ENCODE peak calls at places on chromosome 14, in four cellular contexts. O, P, S and C are unnamed samples.

GRCh38 chr14:65774041-65774440 is 361.5 kb downstream of the FUT8 start:
- DNase-seq in S (no peak), P (no peak), O (no peak), C (no peak)

GRCh38 chr14:89336338-89336737 is 80.7 kb downstream of the FOXN3 start:
- DNase-seq in S (no peak), O (no peak), P (no peak), C (peak)

GRCh38 chr14:67166450-67166853 is 22.8 kb upstream of the GARIN2 start:
- DNase-seq in P (no peak), O (no peak), S (peak), C (peak)

GRCh38 chr14:47009615-47010014 is 358.0 kb upstream of the RPL10L start:
- DNase-seq in O (no peak), S (no peak), P (no peak), C (no peak)

GRCh38 chr14:74258705-74259035 is 19.4 kb downstream of the VSX2 start:
- DNase-seq in S (no peak), O (no peak), P (no peak), C (no peak)

GRCh38 chr14:55802986-55803431 is 223.0 kb downstream of the KTN1 start:
- DNase-seq in S (no peak), P (peak), O (peak), C (peak)

GRCh38 chr14:87888136-87888999 is 104.6 kb downstream of the GALC start:
- DNase-seq in S (peak), P (peak), O (peak), C (peak)

GRCh38 chr14:73269729-73270651 is 32.7 kb downstream of the PAPLN start:
- DNase-seq in P (no peak), S (peak), O (no peak), C (peak)

GRCh38 chr14:73265721-73266046 is 28.4 kb downstream of the PAPLN start:
- DNase-seq in S (no peak), P (no peak), O (no peak), C (no peak)

GRCh38 chr14:58072288-58073071 is 79.5 kb downstream of the ARMH4 start:
- DNase-seq in P (peak), O (peak), S (peak), C (peak)

GRCh38 chr14:23376477-23377200 is at the start of gene CMTM5:
- DNase-seq in O (no peak), P (no peak), S (no peak), C (no peak)

GRCh38 chr14:30551460-30551859 is 7.5 kb upstream of the G2E3 start:
- DNase-seq in O (no peak), S (no peak), P (no peak), C (no peak)

GRCh38 chr14:53265025-53265424 is 111.9 kb upstream of the DDHD1 start:
- DNase-seq in S (no peak), O (no peak), P (no peak), C (no peak)

GRCh38 chr14:72801381-72801812 is 92.5 kb downstream of the DPF3 start:
- DNase-seq in P (no peak), S (no peak), O (peak), C (no peak)

GRCh38 chr14:93533437-93533836 is 102.7 kb downstream of the UNC79 start:
- DNase-seq in P (no peak), S (no peak), O (no peak), C (no peak)

GRCh38 chr14:91885113-91885712 is 17.9 kb upstream of the TC2N start:
- DNase-seq in P (no peak), O (no peak), S (no peak), C (no peak)

GRCh38 chr14:90179357-90179756 is 77.0 kb upstream of the PSMC1 start:
- DNase-seq in S (no peak), P (no peak), O (no peak), C (no peak)

GRCh38 chr14:88049271-88049670 is 44.3 kb downstream of the GPR65 start:
- DNase-seq in P (no peak), S (no peak), O (no peak), C (no peak)

GRCh38 chr14:78683206-78683605 is 513.0 kb downstream of the NRXN3 start:
- DNase-seq in O (no peak), S (no peak), P (no peak), C (no peak)

DNA sequence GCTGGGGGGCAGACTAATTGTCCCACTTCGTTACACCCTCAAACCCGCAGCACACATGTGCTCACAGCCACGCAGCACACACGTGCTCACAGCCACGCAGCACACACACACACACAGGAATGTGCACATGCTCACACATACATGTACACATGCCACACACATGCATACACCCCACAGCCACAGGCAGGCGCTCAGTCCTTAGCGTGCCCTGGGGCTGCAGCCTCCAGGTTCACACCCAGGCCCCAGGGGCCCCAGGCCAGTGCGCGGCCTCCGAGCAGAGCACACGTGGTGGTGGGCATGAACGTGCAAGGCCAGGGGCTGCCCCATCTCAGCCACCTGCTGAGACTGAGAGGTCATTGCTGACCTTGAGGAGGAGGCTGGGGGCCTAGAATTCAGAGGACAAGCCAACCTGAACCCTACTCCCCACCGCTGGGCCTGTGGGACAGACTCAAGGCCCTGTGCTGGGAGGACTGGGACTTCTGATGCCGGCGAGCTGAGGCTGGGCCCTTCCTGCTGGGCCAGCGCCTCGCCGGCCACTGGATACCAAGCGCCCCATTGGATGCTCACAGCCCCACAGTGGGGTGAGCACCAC is 15.7 kb downstream of the TRMT61A start:
- DNase-seq in O (no peak), S (no peak), P (no peak), C (no peak)
- TF ChIP-seq POLR2A in O (no peak), S (no peak), P (no peak), C (no peak)

GRCh38 chr14:77320238-77320935 is at the start of gene POMT2:
- DNase-seq in S (peak), O (peak), P (peak), C (peak)
- TF ChIP-seq POLR2A in S (no peak), O (peak), P (peak), C (peak)

DNA sequence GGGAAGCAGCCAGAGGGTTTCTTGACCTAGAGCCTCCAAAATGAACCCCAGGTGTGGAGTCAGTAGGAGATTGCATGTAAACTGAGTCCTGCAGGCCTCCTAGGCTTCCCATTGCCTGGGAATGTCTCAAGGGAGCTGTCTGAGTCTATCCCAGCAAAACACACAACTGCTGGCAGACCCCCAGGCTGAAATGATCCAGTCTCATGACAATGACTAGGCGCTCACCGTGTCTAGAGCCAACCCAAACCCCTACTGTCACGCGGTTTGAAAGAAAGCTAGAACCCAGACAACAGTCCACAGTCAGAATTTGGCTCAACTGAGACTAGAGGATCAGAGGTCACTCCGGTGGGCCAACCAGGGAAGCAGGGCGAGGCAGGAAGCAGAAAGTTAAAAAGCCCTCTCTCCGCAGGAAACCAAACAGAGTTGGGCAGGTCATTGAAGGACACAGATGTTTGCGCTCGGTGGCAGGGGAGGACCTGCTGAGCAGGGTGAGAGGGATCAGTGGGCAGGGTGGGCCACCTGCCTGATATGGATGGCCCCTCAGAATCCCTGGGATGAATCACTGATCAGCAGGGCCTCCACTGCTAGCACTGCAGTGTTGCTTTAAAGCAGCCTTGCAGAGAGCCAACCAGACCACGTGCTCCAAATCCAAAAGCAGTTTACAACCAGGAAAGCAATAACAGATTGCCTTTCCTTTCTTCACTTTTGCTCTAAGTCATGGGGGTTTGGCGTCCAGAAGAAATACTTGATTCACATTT is 23.8 kb downstream of the ACTN1 start:
- DNase-seq in P (no peak), O (no peak), S (no peak), C (no peak)
- TF ChIP-seq POLR2A in P (no peak), O (no peak), S (no peak), C (no peak)

GRCh38 chr14:95265106-95266094 is 54.3 kb downstream of the CLMN start:
- DNase-seq in O (peak), P (no peak), S (peak), C (no peak)
- TF ChIP-seq POLR2A in O (no peak), P (no peak), S (peak), C (no peak)